ENCODE peak calls at places on chromosomes 4 and X, in six cellular contexts. O, Z, P, R, M and K are unnamed samples.

GRCh38 chrX:23616361-23616760 is 50.9 kb upstream of the PRDX4 start:
- DNase-seq in M (no peak), O (no peak), P (no peak), R (no peak), Z (no peak), K (no peak)

GRCh38 chrX:155819525-155819924 is 61.6 kb upstream of the VAMP7 start:
- DNase-seq in R (no peak), O (no peak), Z (no peak), M (no peak), P (no peak), K (no peak)

GRCh38 chr4:176548571-176548970 is 228.8 kb downstream of the SPCS3 start:
- DNase-seq in M (no peak), Z (no peak), R (no peak), P (no peak), O (no peak), K (no peak)

GRCh38 chr4:137694138-137694537 is 161.8 kb upstream of the PCDH18 start:
- DNase-seq in M (no peak), Z (no peak), O (no peak), P (peak), R (no peak), K (no peak)

GRCh38 chrX:1411331-1411730 is 19.4 kb upstream of the SLC25A6 start:
- DNase-seq in R (peak), O (no peak), M (no peak), P (peak), Z (no peak), K (no peak)

GRCh38 chrX:37905436-37906147 is 58.2 kb upstream of the DYNLT3 start:
- DNase-seq in M (no peak), O (peak), R (no peak), Z (peak), P (no peak), K (no peak)

GRCh38 chr4:54877006-54877405 is 219.2 kb downstream of the KIT start:
- DNase-seq in R (no peak), O (no peak), Z (no peak), P (no peak), M (no peak), K (no peak)

GRCh38 chr4:115841873-115842272 is 728.5 kb upstream of the NDST4 start:
- DNase-seq in R (no peak), M (no peak), Z (no peak), O (no peak), P (no peak), K (no peak)

GRCh38 chrX:43973249-43973672 is at the start of gene NDP:
- DNase-seq in O (peak), Z (no peak), M (no peak), R (no peak), P (no peak), K (no peak)

GRCh38 chr4:5863461-5864113 is 29.3 kb downstream of the CRMP1 start:
- DNase-seq in O (peak), M (no peak), Z (peak), P (no peak), R (no peak), K (peak)

GRCh38 chrX:45847966-45848365 is 647.3 kb upstream of the DIPK2B start:
- DNase-seq in R (no peak), M (no peak), O (no peak), Z (no peak), P (no peak), K (no peak)

GRCh38 chr4:88531549-88531948 is 8.0 kb upstream of the PYURF start:
- DNase-seq in P (no peak), R (no peak), O (no peak), M (no peak), Z (no peak), K (no peak)

GRCh38 chrX:108186811-108187210 is 95.2 kb downstream of the ATG4A start:
- DNase-seq in O (no peak), R (no peak), P (no peak), M (no peak), Z (no peak), K (no peak)

GRCh38 chr4:40594261-40595178 is 35.1 kb downstream of the RBM47 start:
- DNase-seq in R (no peak), P (no peak), O (no peak), M (no peak), Z (no peak), K (no peak)

GRCh38 chr4:91058345-91058744 is 931.2 kb downstream of the CCSER1 start:
- DNase-seq in M (no peak), R (no peak), O (no peak), P (no peak), Z (no peak), K (no peak)